ENCODE peak calls at places on chromosomes 4 and X, in four cellular contexts. U is upper lobe of left lung, P is gastrocnemius medialis, A is breast epithelium. B is an unnamed sample.
A peak's percentile ranks its signal among the peaks of the same experiment; 100 is the strongest.

GRCh38 chrX:43552703-43553102 is 103.4 kb upstream of the MAOA start:
- DNase-seq in P (no peak), A (no peak), U (no peak), B (no peak)

GRCh38 chrX:136847874-136848273 is 32.7 kb downstream of the RBMX start:
- DNase-seq in A (no peak), U (no peak), P (no peak), B (no peak)

GRCh38 chr4:83535945-83536648 is at the start of gene GPAT3:
- DNase-seq in P (peak; percentile 94), A (peak; percentile 75), U (peak; percentile 95), B (peak; percentile 93)

GRCh38 chr4:184019667-184020665 is 114.9 kb downstream of the STOX2 start:
- DNase-seq in A (no peak), U (no peak), P (no peak), B (no peak)

GRCh38 chr4:64402684-64403083 is 6.6 kb downstream of the TECRL start:
- DNase-seq in U (no peak), P (no peak), A (no peak), B (no peak)

GRCh38 chr4:104591505-104591904 is 96.8 kb upstream of the CXXC4 start:
- DNase-seq in P (no peak), A (no peak), U (no peak), B (no peak)

GRCh38 chr4:127140306-127140705 is 492.5 kb upstream of the INTU start:
- DNase-seq in A (no peak), U (no peak), P (no peak), B (no peak)

GRCh38 chrX:120365968-120366367 is 4.1 kb downstream of the ATP1B4 start:
- DNase-seq in U (no peak), P (no peak), A (no peak), B (no peak)

GRCh38 chrX:122092978-122093377 is 1045.6 kb downstream of the GLUD2 start:
- DNase-seq in U (no peak), P (no peak), A (no peak), B (no peak)

DNA sequence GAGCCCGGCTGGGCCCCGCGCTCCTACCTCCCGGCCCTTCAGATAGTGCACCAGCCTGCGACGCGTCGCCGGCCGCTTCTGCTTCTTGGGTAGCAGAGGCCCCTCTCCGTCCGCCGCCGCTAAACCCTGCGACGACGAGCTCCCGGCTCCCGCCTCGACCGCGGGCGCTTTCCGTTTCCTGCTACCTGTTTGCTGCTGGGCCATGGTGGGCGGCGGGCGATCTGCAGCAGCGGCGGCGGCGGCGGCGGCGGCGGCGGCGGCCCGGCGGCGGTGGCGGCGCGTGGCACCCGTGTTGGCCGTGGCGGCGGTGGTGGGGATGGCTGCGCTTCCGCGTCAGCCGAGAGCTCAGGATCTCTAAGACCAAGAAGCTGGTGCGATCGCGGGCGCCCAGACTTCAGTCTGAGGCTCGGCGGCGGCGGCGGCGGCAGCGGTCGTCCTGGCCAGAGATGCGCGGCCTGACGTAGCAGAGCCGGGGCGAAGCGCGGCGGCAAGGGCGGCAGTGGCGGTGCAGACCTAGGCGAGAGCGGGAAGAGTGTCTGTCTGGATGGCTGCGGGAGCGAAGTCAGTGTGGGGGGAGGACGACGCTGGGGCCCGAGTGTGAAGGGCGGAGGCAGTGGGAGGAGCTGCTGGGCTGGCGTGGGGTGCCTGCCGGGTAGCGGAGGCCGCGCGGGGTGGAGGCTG is at the start of gene DCAF12L2:
- DNase-seq in U (peak; percentile 65), A (no peak), P (no peak), B (no peak)
- H3K4me3 ChIP-seq in U (peak within 1 kb of the TSS; percentile 2), A (peak within 1 kb of the TSS; percentile 62), P (no peak within 1 kb of the TSS), B (peak within 1 kb of the TSS; percentile 50)

GRCh38 chr4:15809473-15809872 is 31.3 kb downstream of the CD38 start:
- DNase-seq in U (no peak), P (no peak), A (no peak), B (no peak)

GRCh38 chr4:15809058-15809457 is 30.9 kb downstream of the CD38 start:
- DNase-seq in A (no peak), P (no peak), U (no peak), B (no peak)

GRCh38 chr4:15805583-15806517 is 27.7 kb downstream of the CD38 start:
- DNase-seq in U (no peak), P (peak; percentile 45), A (no peak), B (no peak)

DNA sequence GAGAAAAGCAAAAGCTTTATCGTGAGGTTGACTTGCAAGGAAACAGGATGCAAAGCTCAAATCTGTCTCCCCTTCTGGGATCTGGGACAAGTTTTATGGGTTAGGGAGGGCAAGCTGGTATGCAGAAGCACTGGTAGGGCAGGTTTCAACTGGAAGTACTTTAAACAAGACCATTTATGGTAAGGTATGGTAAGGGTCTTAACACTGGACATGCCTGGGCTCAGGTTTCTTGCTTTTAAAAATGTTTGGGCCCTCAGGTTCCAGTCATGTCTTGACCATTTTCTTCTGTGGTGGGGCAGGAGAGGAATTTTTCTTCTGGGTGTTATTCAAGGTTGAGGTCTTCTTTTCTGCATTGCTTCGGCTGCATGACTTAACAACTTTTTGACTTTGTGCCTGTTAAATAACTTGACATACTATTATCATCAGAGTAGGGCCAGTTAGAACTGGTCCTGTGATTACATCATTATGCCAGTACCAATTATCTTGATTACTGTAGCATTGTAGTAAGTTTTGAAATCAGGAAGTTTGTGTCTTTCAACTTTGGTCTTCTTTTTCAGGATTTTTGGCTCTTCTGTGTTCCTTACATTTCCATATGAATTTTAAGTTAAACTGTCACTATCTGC is 33.7 kb downstream of the CD38 start:
- DNase-seq in U (no peak), P (no peak), A (no peak), B (no peak)
- H3K36me3 ChIP-seq in U (no peaks in the 10 kb centered on the region), P (no peaks in the 10 kb centered on the region), A (no peaks in the 10 kb centered on the region), B (no peaks in the 10 kb centered on the region)

GRCh38 chr4:25442863-25443307 is 65.8 kb downstream of the ANAPC4 start:
- DNase-seq in P (no peak), U (no peak), A (no peak), B (no peak)

GRCh38 chr4:25441519-25442117 is 64.6 kb downstream of the ANAPC4 start:
- DNase-seq in A (peak; percentile 48), U (no peak), P (no peak), B (no peak)

GRCh38 chr4:25437951-25438350 is 60.9 kb downstream of the ANAPC4 start:
- DNase-seq in U (no peak), A (no peak), P (no peak), B (peak; percentile 62)

GRCh38 chr4:25439913-25440477 is 62.9 kb downstream of the ANAPC4 start:
- DNase-seq in A (peak; percentile 41), P (no peak), U (no peak), B (no peak)

GRCh38 chr4:25440478-25441030 is 63.5 kb downstream of the ANAPC4 start:
- DNase-seq in A (no peak), P (no peak), U (no peak), B (no peak)
- TF ChIP-seq POLR2A in A (no peak), P (no peak), U (no peak), B (no peak)

GRCh38 chr4:142844782-142845181 is 1.3 kb downstream of the INPP4B start:
- DNase-seq in U (no peak), P (no peak), A (no peak), B (no peak)
- H3K4me3 ChIP-seq in U (peak overlapping the region; percentile 40), P (peak overlapping the region; percentile 83), A (peak overlapping the region; percentile 79), B (peak overlapping the region; percentile 77)

DNA sequence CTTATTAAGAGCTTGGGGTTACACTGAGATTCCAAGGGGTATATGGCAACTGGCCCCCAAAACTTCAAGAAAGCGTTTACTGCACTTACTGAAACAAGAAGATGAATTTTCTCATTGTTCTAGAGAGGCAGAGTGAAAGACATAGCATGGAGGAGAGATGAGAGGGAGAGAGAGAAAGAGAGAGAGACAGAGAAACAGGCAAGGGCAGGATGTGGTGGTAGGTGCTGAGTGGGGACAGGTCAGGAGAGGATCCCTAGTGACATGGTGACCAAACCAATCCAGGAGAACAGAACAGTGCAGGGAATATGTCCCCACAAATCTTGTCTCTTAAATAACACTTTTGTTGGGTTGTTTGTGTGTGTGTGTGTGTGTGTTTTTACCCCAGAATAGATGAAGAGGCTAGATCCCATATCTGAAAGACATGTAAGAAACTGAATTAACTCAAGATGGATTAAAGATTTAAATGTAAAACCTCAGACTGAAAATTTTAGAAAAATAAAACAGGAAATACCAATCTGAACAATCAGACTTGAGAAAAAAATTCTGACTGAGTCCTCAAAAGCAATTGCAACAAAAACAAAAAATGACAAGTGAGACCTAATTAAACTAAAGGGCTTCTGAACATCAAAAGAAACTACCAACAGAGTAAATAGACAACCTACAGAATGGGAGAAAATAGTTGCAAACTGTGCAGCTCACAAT is 202.2 kb downstream of the QDPR start:
- DNase-seq in U (no peak), A (no peak), P (no peak), B (no peak)
- H3K36me3 ChIP-seq in U (no peaks in the 10 kb centered on the region), A (no peaks in the 10 kb centered on the region), P (no peaks in the 10 kb centered on the region), B (no peaks in the 10 kb centered on the region)

GRCh38 chrX:7596822-7597221 is 246.1 kb upstream of the VCX start:
- DNase-seq in U (no peak), A (no peak), P (no peak), B (no peak)
- TF ChIP-seq POLR2A in U (no peak), A (no peak), P (no peak), B (no peak)

DNA sequence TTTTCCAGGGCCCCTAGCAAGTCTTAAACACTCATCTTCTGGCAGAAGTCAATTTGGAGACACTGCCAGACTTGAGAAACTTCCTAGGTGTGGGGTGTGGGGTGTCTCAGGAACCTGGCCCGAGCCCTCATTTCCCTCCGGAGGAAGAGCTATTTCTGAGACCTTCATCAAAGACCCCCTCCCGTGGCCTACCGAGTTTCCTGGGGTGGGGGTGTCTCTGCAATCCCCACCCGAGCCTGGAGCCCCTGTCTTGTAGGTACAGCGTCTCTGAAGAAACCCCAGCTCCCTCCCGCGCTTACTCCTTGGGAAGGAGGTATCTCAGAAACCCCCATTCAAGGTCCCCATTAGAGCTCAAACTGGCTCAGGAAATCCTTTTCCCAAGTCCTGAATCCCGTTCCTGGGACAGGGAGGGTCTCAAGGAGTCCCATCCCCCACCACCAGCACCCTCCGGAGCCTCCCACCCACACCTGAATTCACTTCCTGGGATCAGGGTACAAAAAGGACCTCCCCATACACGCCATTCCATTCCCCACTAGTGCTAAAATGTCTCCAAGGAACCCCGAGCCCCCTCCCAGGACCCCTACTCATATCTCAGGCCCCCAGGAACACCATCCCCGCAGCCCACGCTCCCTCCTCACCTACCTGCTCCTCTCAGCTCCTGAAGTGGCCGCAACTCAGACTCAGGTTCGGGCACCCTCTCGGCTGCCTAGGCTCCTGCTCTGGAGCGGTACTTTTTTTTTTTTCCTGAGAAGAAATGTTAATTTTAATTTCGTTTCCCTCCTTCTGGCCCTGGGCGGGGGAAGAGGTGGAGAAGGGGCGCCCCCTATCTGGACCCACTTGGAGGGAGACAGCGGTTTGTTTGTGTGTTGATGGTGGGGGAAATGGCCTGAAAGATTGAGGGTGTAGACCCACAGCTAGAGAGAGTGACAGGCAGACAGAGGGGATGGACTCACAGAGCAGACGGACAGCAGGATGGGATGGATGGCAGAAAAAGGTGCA is 1.1 kb downstream of the SLC38A5 start:
- DNase-seq in U (no peak), P (no peak), A (no peak), B (no peak)
- H3K4me3 ChIP-seq in U (peak overlapping the region; percentile 14), P (no peak overlapping the region), A (peak overlapping the region; percentile 53), B (peak overlapping the region; percentile 34)

DNA sequence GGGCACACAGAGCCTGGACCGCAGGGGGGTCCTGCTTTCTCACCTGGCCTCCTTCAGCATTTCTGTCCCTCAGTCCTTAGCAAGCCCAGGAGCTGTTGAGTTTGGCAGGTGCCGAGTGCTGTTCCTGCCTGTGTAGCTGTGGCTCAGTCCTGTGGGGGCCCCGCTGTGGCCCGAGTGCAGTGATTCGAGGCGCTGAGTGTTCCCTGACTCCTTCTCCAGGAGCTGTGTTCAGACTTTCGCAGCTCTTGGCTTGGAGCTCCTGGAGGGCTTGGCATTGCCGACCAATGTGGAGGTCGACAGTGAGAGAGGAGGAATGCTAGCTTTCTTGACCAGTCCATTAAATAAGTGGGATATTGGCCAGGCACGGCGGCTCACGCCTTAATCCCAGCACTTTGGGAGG is 50.1 kb upstream of the MSANTD1 start:
- DNase-seq in A (no peak), U (peak; percentile 61), P (no peak), B (no peak)
- H3K36me3 ChIP-seq in A (no peaks in the 10 kb centered on the region), U (peaks cover 40% of the 10 kb centered on the region), P (no peaks in the 10 kb centered on the region), B (peaks cover 61% of the 10 kb centered on the region)

B was measured in esophagus muscularis mucosa.